ENCODE peak calls at places on chromosomes 4 and X, in eight cellular contexts. W is bronchial epithelial cell, H is AG04449, P is AG04450, K is IMR-90, V is heart left ventricle, D is lower leg skin, A is astrocyte of the cerebellum. Q is an unnamed sample.

GRCh38 chrX:13666836-13667235 is 13.9 kb downstream of the TCEANC start:
- DNase-seq in A (no peak), D (no peak), P (no peak), V (no peak), W (no peak), K (no peak), H (no peak), Q (no peak)

GRCh38 chr4:48093949-48094550 is 40.0 kb downstream of the TXK start:
- DNase-seq in D (no peak), V (no peak), P (no peak), W (peak), H (no peak), K (peak), A (no peak), Q (peak)

GRCh38 chr4:182465114-182465513 is 221.9 kb downstream of the TENM3 start:
- DNase-seq in D (no peak), W (no peak), V (no peak), P (no peak), H (no peak), K (no peak), A (no peak), Q (no peak)

GRCh38 chr4:108107729-108108382 is 60.9 kb downstream of the LEF1 start:
- DNase-seq in D (no peak), A (no peak), H (no peak), P (no peak), V (no peak), W (no peak), K (no peak), Q (no peak)

GRCh38 chrX:116306218-116306617 is 130.2 kb upstream of the SLC6A14 start:
- DNase-seq in H (no peak), A (no peak), W (no peak), K (no peak), V (no peak), P (no peak), D (no peak), Q (no peak)

GRCh38 chrX:17601816-17602215 is 135.5 kb upstream of the SCML1 start:
- DNase-seq in P (no peak), A (no peak), W (no peak), D (no peak), K (no peak), H (no peak), V (no peak), Q (no peak)

GRCh38 chr4:31375936-31376335 is 655.8 kb downstream of the PCDH7 start:
- DNase-seq in W (no peak), V (no peak), A (no peak), D (no peak), P (no peak), H (no peak), K (no peak), Q (no peak)

GRCh38 chr4:54228064-54228527 is 997 bp upstream of the PDGFRA start:
- DNase-seq in P (peak), H (no peak), W (peak), A (peak), K (peak), V (peak), D (peak), Q (peak)

GRCh38 chrX:43644124-43644701 is 11.9 kb upstream of the MAOA start:
- DNase-seq in D (no peak), K (peak), W (peak), V (no peak), P (no peak), A (peak), H (no peak), Q (peak)

GRCh38 chrX:154892263-154892662 is 6.1 kb downstream of the F8A1 start:
- DNase-seq in W (no peak), P (no peak), A (no peak), D (no peak), K (no peak), H (no peak), V (no peak), Q (no peak)

GRCh38 chr4:25504932-25505636 is 128.0 kb downstream of the ANAPC4 start:
- DNase-seq in D (no peak), W (no peak), H (no peak), P (no peak), A (no peak), K (no peak), V (no peak), Q (no peak)

GRCh38 chr4:16764622-16765021 is 133.8 kb downstream of the LDB2 start:
- DNase-seq in K (peak), A (peak), H (no peak), W (no peak), V (no peak), D (no peak), P (no peak), Q (no peak)

GRCh38 chr4:37541956-37542355 is 144.2 kb downstream of the RELL1 start:
- DNase-seq in H (no peak), W (no peak), V (no peak), P (no peak), A (no peak), K (no peak), D (no peak), Q (no peak)

GRCh38 chr4:85496146-85496849 is 21.3 kb downstream of the ARHGAP24 start:
- DNase-seq in H (no peak), A (no peak), D (no peak), P (no peak), W (peak), V (no peak), K (no peak), Q (peak)

GRCh38 chrX:153351981-153352380 is 18.0 kb downstream of the ZNF275 start:
- DNase-seq in W (no peak), A (no peak), H (no peak), D (no peak), P (no peak), V (no peak), K (no peak), Q (no peak)

GRCh38 chr4:114384629-114385028 is 214.0 kb upstream of the UGT8 start:
- DNase-seq in H (no peak), D (no peak), V (no peak), K (peak), A (peak), W (peak), P (peak), Q (peak)

GRCh38 chr4:74397748-74398426 is 32.9 kb downstream of the EREG start:
- DNase-seq in A (no peak), P (no peak), H (no peak), D (no peak), K (peak), V (no peak), W (no peak), Q (no peak)

GRCh38 chrX:63050225-63050624 is 300.9 kb downstream of the SPIN4 start:
- DNase-seq in D (no peak), A (no peak), W (peak), H (no peak), K (no peak), P (no peak), V (no peak), Q (no peak)

GRCh38 chrX:153731117-153731844 is 6.6 kb downstream of the ABCD1 start:
- DNase-seq in P (no peak), A (no peak), H (no peak), W (no peak), D (no peak), V (no peak), K (no peak), Q (peak)

GRCh38 chr4:147498031-147498700 is 17.3 kb downstream of the EDNRA start:
- DNase-seq in W (peak), H (peak), D (no peak), A (peak), K (peak), V (no peak), P (peak), Q (peak)

GRCh38 chr4:96936886-96937285 is 1097.0 kb downstream of the PDHA2 start:
- DNase-seq in H (no peak), K (no peak), W (no peak), A (no peak), P (no peak), V (no peak), D (no peak), Q (no peak)

GRCh38 chr4:81814909-81815539 is 343.3 kb upstream of the RASGEF1B start:
- DNase-seq in D (no peak), K (no peak), W (no peak), V (no peak), A (no peak), H (no peak), P (no peak), Q (no peak)

GRCh38 chr4:519885-520595 is 21.0 kb downstream of the PIGG start:
- DNase-seq in P (no peak), H (no peak), A (no peak), D (peak), K (no peak), W (peak), V (no peak), Q (no peak)

GRCh38 chrX:10939384-10939783 is 171.7 kb upstream of the HCCS start:
- DNase-seq in D (no peak), W (peak), P (no peak), K (peak), H (no peak), V (no peak), A (peak), Q (peak)

GRCh38 chr4:78951862-78952472 is 12.7 kb upstream of the PAQR3 start:
- DNase-seq in D (no peak), A (peak), K (peak), P (no peak), V (peak), H (no peak), W (peak), Q (peak)

GRCh38 chr4:169044723-169045447 is 34.8 kb upstream of the CBR4 start:
- DNase-seq in K (no peak), W (no peak), A (no peak), V (no peak), H (no peak), P (no peak), D (peak), Q (no peak)

GRCh38 chr4:151173751-151174325 is 74.4 kb downstream of the RPS3A start:
- DNase-seq in K (peak), A (no peak), P (no peak), D (peak), H (no peak), V (no peak), W (no peak), Q (no peak)

GRCh38 chr4:20252656-20253271 is 1.1 kb downstream of the SLIT2 start:
- DNase-seq in A (no peak), P (no peak), D (peak), K (peak), H (no peak), W (no peak), V (peak), Q (peak)

GRCh38 chr4:5357863-5358262 is 306.6 kb downstream of the STK32B start:
- DNase-seq in P (no peak), V (no peak), W (no peak), D (no peak), K (no peak), H (no peak), A (no peak), Q (no peak)

GRCh38 chr4:186781032-186781917 is 57.6 kb upstream of the FAT1 start:
- DNase-seq in K (peak), D (no peak), A (no peak), P (peak), W (peak), V (no peak), H (no peak), Q (peak)

GRCh38 chrX:43655151-43655676 is 885 bp upstream of the MAOA start:
- DNase-seq in K (peak), P (no peak), H (no peak), D (peak), V (peak), A (no peak), W (peak), Q (peak)

GRCh38 chrX:69067841-69068240 is 97.4 kb downstream of the PJA1 start:
- DNase-seq in W (no peak), K (no peak), H (no peak), P (no peak), A (no peak), D (peak), V (no peak), Q (no peak)

GRCh38 chrX:107713205-107714195 is 62.1 kb downstream of the TSC22D3 start:
- DNase-seq in V (no peak), W (no peak), P (no peak), A (no peak), D (peak), H (no peak), K (no peak), Q (no peak)

GRCh38 chrX:30885136-30885535 is 3.9 kb downstream of the TAB3 start:
- DNase-seq in K (no peak), V (no peak), P (no peak), W (no peak), D (no peak), A (no peak), H (no peak), Q (no peak)
- H3K4me3 ChIP-seq in K (no peak), V (no peak), P (no peak), W (no peak), D (no peak), A (no peak), H (no peak), Q (no peak)

GRCh38 chr4:11805837-11806236 is 377.1 kb upstream of the HS3ST1 start:
- DNase-seq in H (no peak), D (no peak), P (no peak), W (peak), A (peak), K (peak), V (no peak), Q (no peak)
- TF ChIP-seq CTCF in H (no peak), D (no peak), P (peak), W (peak), A (peak), K (peak), V (peak), Q (no peak)

DNA sequence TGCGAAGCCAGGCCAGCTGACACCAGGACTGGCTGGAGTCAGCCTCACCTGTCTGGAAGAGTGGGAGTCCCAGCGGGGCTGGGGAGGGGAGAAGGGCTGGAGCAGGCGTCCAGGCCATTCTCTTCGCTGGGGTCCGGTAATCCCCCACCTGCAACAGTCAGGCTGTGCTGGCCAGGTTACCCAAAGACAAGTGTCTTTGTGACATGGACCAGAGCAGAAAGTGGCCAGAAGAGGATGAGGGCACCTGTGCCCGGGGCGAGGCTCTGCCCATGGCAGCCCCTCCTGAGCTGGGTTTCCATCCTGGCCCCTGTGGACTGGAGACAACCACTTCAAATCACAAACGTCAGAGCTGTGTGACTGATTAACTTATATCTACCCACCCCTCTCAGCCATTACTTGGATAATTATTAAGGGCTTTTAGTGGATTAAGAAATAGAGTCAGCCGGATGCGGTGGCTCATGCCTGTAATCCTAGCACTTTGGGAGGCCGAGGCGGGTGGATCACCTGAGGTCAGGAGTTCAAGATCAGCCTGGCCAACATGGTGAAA is 1.6 kb upstream of the FAM53A start:
- DNase-seq in D (no peak), K (no peak), V (no peak), H (no peak), P (no peak), A (no peak), W (no peak), Q (no peak)
- H3K4me3 ChIP-seq in D (no peak), K (no peak), V (no peak), H (no peak), P (no peak), A (no peak), W (no peak), Q (no peak)

DNA sequence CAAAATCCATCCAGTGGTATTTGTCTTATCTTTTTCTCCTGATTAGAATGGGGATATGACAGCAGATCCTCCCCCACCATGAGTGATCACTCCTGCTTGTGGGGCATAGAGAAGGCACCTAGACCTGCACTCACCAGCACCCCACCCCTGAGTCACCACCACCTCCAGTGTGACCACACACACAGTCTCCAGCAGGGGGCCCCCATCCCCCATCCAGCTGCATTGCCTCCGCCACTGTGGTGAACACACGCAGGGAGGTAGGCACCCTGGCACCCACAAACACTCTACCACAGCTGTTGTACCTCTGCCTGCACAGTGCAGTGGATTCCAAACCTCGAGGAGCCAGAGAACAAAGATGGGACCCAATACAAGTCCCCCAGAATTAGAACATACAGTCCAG is 9.0 kb upstream of the MAGEA8 start:
- DNase-seq in D (no peak), A (no peak), K (no peak), P (no peak), V (no peak), H (no peak), W (peak), Q (no peak)
- TF ChIP-seq CTCF in D (no peak), A (no peak), K (peak), P (peak), V (peak), H (peak), W (peak), Q (no peak)

GRCh38 chrX:53073115-53073581 is 9.0 kb upstream of the TSPYL2 start:
- DNase-seq in V (no peak), A (no peak), H (no peak), P (no peak), K (no peak), D (no peak), W (no peak), Q (no peak)

GRCh38 chrX:53071064-53071463 is 11.1 kb upstream of the TSPYL2 start:
- DNase-seq in A (no peak), K (no peak), D (peak), V (no peak), P (no peak), W (no peak), H (no peak), Q (no peak)

GRCh38 chrX:53074987-53075386 is 7.2 kb upstream of the TSPYL2 start:
- DNase-seq in A (no peak), W (no peak), V (no peak), D (no peak), P (no peak), K (no peak), H (no peak), Q (no peak)

GRCh38 chrX:53072418-53073114 is 9.6 kb upstream of the TSPYL2 start:
- DNase-seq in D (peak), W (no peak), P (no peak), A (no peak), V (no peak), K (no peak), H (no peak), Q (no peak)

DNA sequence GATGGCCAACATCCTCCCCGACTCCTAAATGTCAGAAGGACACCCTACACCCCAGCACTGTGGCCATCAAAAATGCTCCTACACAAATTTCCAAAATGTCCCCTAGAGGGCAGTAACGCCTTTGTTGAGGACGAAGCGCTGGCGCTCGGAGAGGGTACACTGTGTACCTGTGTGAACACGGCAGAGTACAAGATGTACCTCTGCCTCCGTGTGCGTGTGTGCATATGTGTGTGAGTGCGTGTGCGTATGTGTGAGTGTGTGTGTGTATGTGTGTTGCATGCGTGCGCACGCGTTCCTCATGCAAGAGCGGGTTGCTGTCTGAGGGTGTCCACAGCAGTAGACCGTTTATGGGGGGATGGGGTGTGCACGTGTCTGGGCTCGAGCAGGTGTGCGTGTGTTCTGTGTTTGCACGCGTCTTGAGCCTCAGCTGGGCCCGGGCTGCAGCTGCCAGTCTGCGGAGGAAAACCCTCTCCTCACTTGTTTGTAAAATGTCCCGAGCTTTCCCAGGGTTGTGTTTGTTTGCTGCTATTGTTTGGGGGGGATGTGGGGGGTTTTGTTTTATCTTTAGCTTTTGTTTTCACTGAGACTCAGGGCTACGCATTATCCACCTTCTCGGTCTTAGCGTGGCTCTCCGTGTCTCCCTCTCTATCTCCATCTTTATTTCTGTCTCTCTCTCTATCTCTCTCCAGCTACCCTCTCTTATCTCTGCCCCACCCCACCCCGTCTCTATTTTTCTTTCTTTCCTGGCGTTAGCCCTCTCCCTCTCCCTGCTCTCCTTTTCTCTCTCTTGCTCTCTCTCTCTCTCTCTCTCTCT is 10.4 kb upstream of the TSPYL2 start:
- DNase-seq in W (peak), V (peak), P (no peak), H (no peak), A (peak), D (peak), K (peak), Q (peak)
- H3K4me3 ChIP-seq in W (peak), V (peak), P (peak), H (no peak), A (peak), D (no peak), K (no peak), Q (peak)

DNA sequence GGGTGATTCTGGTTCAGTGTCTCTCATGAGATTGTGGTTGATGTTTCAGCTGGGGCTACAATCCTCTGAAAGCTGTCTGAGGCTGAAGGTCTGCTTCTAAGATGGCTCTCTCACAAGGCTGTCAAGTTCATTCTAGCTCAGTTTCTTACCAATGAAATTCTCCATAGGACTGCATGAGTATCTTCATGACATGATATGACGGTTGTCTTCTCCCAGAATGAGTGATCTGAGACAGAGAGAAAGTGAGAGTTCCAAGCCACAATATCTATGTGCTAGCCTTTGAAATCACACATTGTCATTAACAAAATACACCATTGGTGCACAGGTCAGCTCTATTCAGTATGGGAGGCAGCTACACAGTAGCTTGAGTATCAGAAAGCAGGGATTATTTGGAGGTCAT is 27.3 kb downstream of the PITX2 start:
- DNase-seq in D (no peak), W (no peak), P (no peak), V (no peak), H (no peak), A (no peak), K (no peak), Q (no peak)
- TF ChIP-seq CTCF in D (no peak), W (no peak), P (no peak), V (no peak), H (no peak), A (no peak), K (no peak), Q (no peak)

Q was measured in foreskin fibroblast.